ENCODE peak calls at places on chromosomes 12 and 14, in ten cellular contexts. One of them, this sample, is unnamed.

GRCh38 chr14:58501214-58501816 is 73.8 kb downstream of the KIAA0586 start:
- DNase-seq in activated naive CD8-positive, alpha-beta T cell treated with anti-CD3 and anti-CD28 coated beads for 36 hours: peak
- DNase-seq in SK-MEL-5: peak
- DNase-seq in neural progenitor cell: peak
- DNase-seq in HTR-8/SVneo: peak
- DNase-seq in ELR: peak
- DNase-seq in NCI-H1105: peak
- DNase-seq in SK-N-MC: peak
- DNase-seq in neuronal stem cell: peak
- DNase-seq in MM.1S: peak
- DNase-seq in this sample: peak

GRCh38 chr14:92683041-92683440 is 65.4 kb downstream of the LGMN start:
- DNase-seq in SK-N-MC: no peak
- DNase-seq in HTR-8/SVneo: no peak
- DNase-seq in SK-MEL-5: no peak
- DNase-seq in ELR: no peak
- DNase-seq in activated naive CD8-positive, alpha-beta T cell treated with anti-CD3 and anti-CD28 coated beads for 36 hours: no peak
- DNase-seq in MM.1S: no peak
- DNase-seq in NCI-H1105: no peak
- DNase-seq in neural progenitor cell: no peak
- DNase-seq in neuronal stem cell: no peak
- DNase-seq in this sample: no peak

GRCh38 chr14:24164591-24164991 is 3.5 kb downstream of the IRF9 start:
- DNase-seq in neuronal stem cell: no peak
- DNase-seq in SK-N-MC: no peak
- DNase-seq in ELR: no peak
- DNase-seq in NCI-H1105: no peak
- DNase-seq in activated naive CD8-positive, alpha-beta T cell treated with anti-CD3 and anti-CD28 coated beads for 36 hours: no peak
- DNase-seq in neural progenitor cell: no peak
- DNase-seq in HTR-8/SVneo: no peak
- DNase-seq in MM.1S: no peak
- DNase-seq in SK-MEL-5: no peak
- DNase-seq in this sample: no peak

GRCh38 chr12:49664591-49665146 is 41.3 kb downstream of the PRPF40B start:
- DNase-seq in ELR: peak
- DNase-seq in activated naive CD8-positive, alpha-beta T cell treated with anti-CD3 and anti-CD28 coated beads for 36 hours: no peak
- DNase-seq in neural progenitor cell: no peak
- DNase-seq in neuronal stem cell: no peak
- DNase-seq in HTR-8/SVneo: peak
- DNase-seq in MM.1S: peak
- DNase-seq in SK-MEL-5: no peak
- DNase-seq in SK-N-MC: no peak
- DNase-seq in NCI-H1105: no peak
- DNase-seq in this sample: peak

GRCh38 chr12:19183121-19183838 is 53.7 kb downstream of the PLEKHA5 start:
- DNase-seq in neuronal stem cell: no peak
- DNase-seq in SK-MEL-5: peak
- DNase-seq in NCI-H1105: no peak
- DNase-seq in MM.1S: no peak
- DNase-seq in activated naive CD8-positive, alpha-beta T cell treated with anti-CD3 and anti-CD28 coated beads for 36 hours: no peak
- DNase-seq in HTR-8/SVneo: no peak
- DNase-seq in neural progenitor cell: peak
- DNase-seq in ELR: peak
- DNase-seq in SK-N-MC: no peak
- DNase-seq in this sample: no peak

GRCh38 chr12:49865782-49866135 is 22.9 kb upstream of the BCDIN3D start:
- DNase-seq in ELR: no peak
- DNase-seq in neuronal stem cell: no peak
- DNase-seq in SK-MEL-5: no peak
- DNase-seq in HTR-8/SVneo: no peak
- DNase-seq in neural progenitor cell: no peak
- DNase-seq in SK-N-MC: no peak
- DNase-seq in NCI-H1105: no peak
- DNase-seq in MM.1S: no peak
- DNase-seq in activated naive CD8-positive, alpha-beta T cell treated with anti-CD3 and anti-CD28 coated beads for 36 hours: no peak
- DNase-seq in this sample: no peak

GRCh38 chr12:68180792-68181744 is 21.5 kb upstream of the IFNG start:
- DNase-seq in HTR-8/SVneo: no peak
- DNase-seq in neuronal stem cell: no peak
- DNase-seq in activated naive CD8-positive, alpha-beta T cell treated with anti-CD3 and anti-CD28 coated beads for 36 hours: peak
- DNase-seq in NCI-H1105: no peak
- DNase-seq in ELR: no peak
- DNase-seq in SK-MEL-5: no peak
- DNase-seq in SK-N-MC: no peak
- DNase-seq in MM.1S: no peak
- DNase-seq in neural progenitor cell: no peak
- DNase-seq in this sample: no peak

GRCh38 chr14:53327716-53328115 is 174.6 kb upstream of the DDHD1 start:
- DNase-seq in SK-N-MC: no peak
- DNase-seq in ELR: peak
- DNase-seq in activated naive CD8-positive, alpha-beta T cell treated with anti-CD3 and anti-CD28 coated beads for 36 hours: no peak
- DNase-seq in MM.1S: no peak
- DNase-seq in SK-MEL-5: no peak
- DNase-seq in neuronal stem cell: no peak
- DNase-seq in NCI-H1105: no peak
- DNase-seq in HTR-8/SVneo: no peak
- DNase-seq in neural progenitor cell: no peak
- DNase-seq in this sample: no peak

GRCh38 chr12:2003676-2004112 is 563 bp downstream of the DCP1B start:
- DNase-seq in neuronal stem cell: no peak
- DNase-seq in SK-MEL-5: no peak
- DNase-seq in ELR: peak
- DNase-seq in activated naive CD8-positive, alpha-beta T cell treated with anti-CD3 and anti-CD28 coated beads for 36 hours: no peak
- DNase-seq in SK-N-MC: no peak
- DNase-seq in neural progenitor cell: no peak
- DNase-seq in HTR-8/SVneo: no peak
- DNase-seq in NCI-H1105: no peak
- DNase-seq in MM.1S: peak
- DNase-seq in this sample: no peak

GRCh38 chr12:63913929-63914328 is 69.4 kb downstream of the SRGAP1 start:
- DNase-seq in ELR: no peak
- DNase-seq in activated naive CD8-positive, alpha-beta T cell treated with anti-CD3 and anti-CD28 coated beads for 36 hours: no peak
- DNase-seq in SK-MEL-5: no peak
- DNase-seq in neuronal stem cell: no peak
- DNase-seq in MM.1S: no peak
- DNase-seq in neural progenitor cell: no peak
- DNase-seq in HTR-8/SVneo: no peak
- DNase-seq in SK-N-MC: no peak
- DNase-seq in NCI-H1105: no peak
- DNase-seq in this sample: no peak

GRCh38 chr14:26204954-26205479 is 392.8 kb downstream of the NOVA1 start:
- DNase-seq in MM.1S: no peak
- DNase-seq in HTR-8/SVneo: no peak
- DNase-seq in SK-N-MC: no peak
- DNase-seq in ELR: no peak
- DNase-seq in neural progenitor cell: peak
- DNase-seq in activated naive CD8-positive, alpha-beta T cell treated with anti-CD3 and anti-CD28 coated beads for 36 hours: no peak
- DNase-seq in NCI-H1105: peak
- DNase-seq in SK-MEL-5: no peak
- DNase-seq in neuronal stem cell: peak
- DNase-seq in this sample: no peak

GRCh38 chr14:105694961-105695360 is 168.6 kb downstream of the TMEM121 start:
- DNase-seq in SK-MEL-5: no peak
- DNase-seq in ELR: no peak
- DNase-seq in MM.1S: no peak
- DNase-seq in neural progenitor cell: no peak
- DNase-seq in HTR-8/SVneo: no peak
- DNase-seq in activated naive CD8-positive, alpha-beta T cell treated with anti-CD3 and anti-CD28 coated beads for 36 hours: no peak
- DNase-seq in SK-N-MC: no peak
- DNase-seq in neuronal stem cell: no peak
- DNase-seq in NCI-H1105: no peak
- DNase-seq in this sample: no peak

GRCh38 chr12:121653999-121654398 is 15.5 kb downstream of the MORN3 start:
- DNase-seq in SK-MEL-5: no peak
- DNase-seq in ELR: no peak
- DNase-seq in HTR-8/SVneo: no peak
- DNase-seq in neuronal stem cell: no peak
- DNase-seq in activated naive CD8-positive, alpha-beta T cell treated with anti-CD3 and anti-CD28 coated beads for 36 hours: no peak
- DNase-seq in NCI-H1105: no peak
- DNase-seq in SK-N-MC: no peak
- DNase-seq in MM.1S: no peak
- DNase-seq in neural progenitor cell: no peak
- DNase-seq in this sample: no peak

GRCh38 chr14:104927432-104927816 is 2.7 kb downstream of the PLD4 start:
- DNase-seq in ELR: no peak
- DNase-seq in MM.1S: no peak
- DNase-seq in SK-N-MC: no peak
- DNase-seq in SK-MEL-5: no peak
- DNase-seq in NCI-H1105: no peak
- DNase-seq in activated naive CD8-positive, alpha-beta T cell treated with anti-CD3 and anti-CD28 coated beads for 36 hours: no peak
- DNase-seq in HTR-8/SVneo: no peak
- DNase-seq in neural progenitor cell: no peak
- DNase-seq in neuronal stem cell: no peak
- DNase-seq in this sample: no peak

GRCh38 chr14:69553221-69553620 is 21.4 kb downstream of the CCDC177 start:
- DNase-seq in HTR-8/SVneo: no peak
- DNase-seq in activated naive CD8-positive, alpha-beta T cell treated with anti-CD3 and anti-CD28 coated beads for 36 hours: no peak
- DNase-seq in SK-MEL-5: peak
- DNase-seq in SK-N-MC: no peak
- DNase-seq in NCI-H1105: no peak
- DNase-seq in neural progenitor cell: no peak
- DNase-seq in ELR: peak
- DNase-seq in neuronal stem cell: no peak
- DNase-seq in MM.1S: no peak
- DNase-seq in this sample: no peak

GRCh38 chr14:89279649-89280232 is 137.3 kb downstream of the FOXN3 start:
- DNase-seq in neural progenitor cell: no peak
- DNase-seq in MM.1S: no peak
- DNase-seq in activated naive CD8-positive, alpha-beta T cell treated with anti-CD3 and anti-CD28 coated beads for 36 hours: no peak
- DNase-seq in ELR: no peak
- DNase-seq in neuronal stem cell: no peak
- DNase-seq in SK-N-MC: no peak
- DNase-seq in NCI-H1105: no peak
- DNase-seq in HTR-8/SVneo: no peak
- DNase-seq in SK-MEL-5: no peak
- DNase-seq in this sample: no peak

GRCh38 chr14:53054457-53054856 is 98.7 kb downstream of the DDHD1 start:
- DNase-seq in neural progenitor cell: no peak
- DNase-seq in neuronal stem cell: no peak
- DNase-seq in activated naive CD8-positive, alpha-beta T cell treated with anti-CD3 and anti-CD28 coated beads for 36 hours: no peak
- DNase-seq in MM.1S: no peak
- DNase-seq in NCI-H1105: no peak
- DNase-seq in SK-N-MC: no peak
- DNase-seq in HTR-8/SVneo: no peak
- DNase-seq in SK-MEL-5: no peak
- DNase-seq in ELR: peak
- DNase-seq in this sample: no peak

GRCh38 chr12:58386136-58386535 is 444.8 kb downstream of the ATP23 start:
- DNase-seq in activated naive CD8-positive, alpha-beta T cell treated with anti-CD3 and anti-CD28 coated beads for 36 hours: no peak
- DNase-seq in neural progenitor cell: no peak
- DNase-seq in MM.1S: no peak
- DNase-seq in SK-MEL-5: no peak
- DNase-seq in ELR: no peak
- DNase-seq in NCI-H1105: no peak
- DNase-seq in SK-N-MC: no peak
- DNase-seq in HTR-8/SVneo: no peak
- DNase-seq in neuronal stem cell: no peak
- DNase-seq in this sample: no peak

GRCh38 chr14:23071244-23071974 is 14.1 kb upstream of the CDH24 start:
- DNase-seq in neuronal stem cell: peak
- DNase-seq in neural progenitor cell: peak
- DNase-seq in NCI-H1105: no peak
- DNase-seq in SK-N-MC: no peak
- DNase-seq in ELR: peak
- DNase-seq in HTR-8/SVneo: peak
- DNase-seq in activated naive CD8-positive, alpha-beta T cell treated with anti-CD3 and anti-CD28 coated beads for 36 hours: peak
- DNase-seq in SK-MEL-5: peak
- DNase-seq in MM.1S: peak
- DNase-seq in this sample: peak

GRCh38 chr14:35416108-35416750 is 11.7 kb upstream of the NFKBIA start:
- DNase-seq in SK-MEL-5: no peak
- DNase-seq in NCI-H1105: no peak
- DNase-seq in MM.1S: peak
- DNase-seq in neuronal stem cell: no peak
- DNase-seq in SK-N-MC: no peak
- DNase-seq in ELR: peak
- DNase-seq in HTR-8/SVneo: peak
- DNase-seq in activated naive CD8-positive, alpha-beta T cell treated with anti-CD3 and anti-CD28 coated beads for 36 hours: peak
- DNase-seq in neural progenitor cell: no peak
- DNase-seq in this sample: no peak

GRCh38 chr12:102119674-102120563 is at the start of the genes NUP37 and PARPBP:
- DNase-seq in neuronal stem cell: peak
- DNase-seq in neural progenitor cell: peak
- DNase-seq in activated naive CD8-positive, alpha-beta T cell treated with anti-CD3 and anti-CD28 coated beads for 36 hours: peak
- DNase-seq in SK-MEL-5: peak
- DNase-seq in NCI-H1105: peak
- DNase-seq in ELR: peak
- DNase-seq in HTR-8/SVneo: peak
- DNase-seq in SK-N-MC: peak
- DNase-seq in MM.1S: peak
- DNase-seq in this sample: peak